ENCODE peak calls at places on chromosomes 5 and 9, in four cellular contexts. V is fibroblast of lung, P is body of pancreas, B is aorta. Q is an unnamed sample.

GRCh38 chr5:97832645-97833296 is 649.7 kb upstream of the RIOK2 start:
- DNase-seq in V (no peak), P (no peak), B (no peak), Q (no peak)

GRCh38 chr9:122463828-122464632 is 13.7 kb downstream of the OR1J1 start:
- DNase-seq in V (no peak), P (no peak), B (no peak), Q (peak; percentile 71)

GRCh38 chr5:100668511-100668910 is 133.3 kb downstream of the FAM174A start:
- DNase-seq in V (peak; percentile 66), P (no peak), B (no peak), Q (no peak)

GRCh38 chr9:109624901-109625300 is 126.8 kb upstream of the PTPN3 start:
- DNase-seq in V (no peak), P (no peak), B (no peak), Q (no peak)

GRCh38 chr5:53929596-53929995 is 369.2 kb downstream of the NDUFS4 start:
- DNase-seq in V (no peak), P (no peak), B (no peak), Q (no peak)

GRCh38 chr5:9529041-9529480 is 16.8 kb downstream of the SEMA5A start:
- DNase-seq in V (no peak), P (peak; percentile 47), B (no peak), Q (no peak)

GRCh38 chr5:80937591-80937990 is 22.6 kb upstream of the RASGRF2 start:
- DNase-seq in V (peak; percentile 27), P (no peak), B (no peak), Q (peak; percentile 32)

GRCh38 chr5:64158827-64159226 is 6.8 kb upstream of the RNF180 start:
- DNase-seq in V (peak; percentile 0), P (no peak), B (no peak), Q (no peak)

GRCh38 chr5:33231935-33232334 is 208.8 kb upstream of the TARS1 start:
- DNase-seq in V (peak; percentile 41), P (no peak), B (no peak), Q (no peak)

GRCh38 chr5:180389252-180390101 is 36.3 kb upstream of the GFPT2 start:
- DNase-seq in V (no peak), P (no peak), B (peak; percentile 49), Q (no peak)

GRCh38 chr9:115952667-115953316 is 200.8 kb upstream of the PAPPA start:
- DNase-seq in V (peak; percentile 82), P (no peak), B (no peak), Q (no peak)

GRCh38 chr9:123046796-123047195 is 13.3 kb downstream of the GPR21 start:
- DNase-seq in V (no peak), P (no peak), B (no peak), Q (no peak)

GRCh38 chr5:174413520-174414314 is 310.7 kb upstream of the MSX2 start:
- DNase-seq in V (peak; percentile 97), P (no peak), B (no peak), Q (peak; percentile 13)

GRCh38 chr9:22052376-22052945 is 43.4 kb upstream of the CDKN2B start:
- DNase-seq in V (peak; percentile 100), P (no peak), B (no peak), Q (peak; percentile 92)

DNA sequence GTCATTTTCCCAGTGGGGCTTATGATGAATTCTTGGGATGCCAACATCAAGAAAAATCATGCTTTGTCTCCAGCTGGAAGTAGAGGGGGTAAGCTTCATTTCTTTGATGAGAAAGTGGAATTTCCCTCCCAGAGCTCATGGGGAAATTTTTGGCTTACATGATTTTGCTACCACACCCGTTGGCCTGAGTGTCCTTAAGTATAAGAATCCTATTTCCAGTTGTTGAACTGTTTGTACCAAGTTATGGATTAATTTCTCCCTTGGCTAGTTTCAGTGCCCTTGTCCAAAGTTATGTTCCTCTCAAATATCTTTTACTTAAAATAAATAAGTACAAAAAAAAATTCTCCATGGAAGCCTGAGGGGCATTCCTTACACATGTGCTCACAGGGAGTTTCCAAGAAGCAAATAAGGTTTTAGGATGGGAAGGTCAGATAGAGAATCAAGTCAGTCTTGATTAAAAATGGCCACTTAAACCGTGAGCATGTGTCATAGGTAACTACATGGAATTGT is 82.3 kb downstream of the PTCD2 start:
- DNase-seq in V (peak; percentile 69), P (no peak), B (no peak), Q (no peak)
- H3K27ac ChIP-seq in V (no peak overlapping the region), P (no peak overlapping the region), B (peak overlapping the region; percentile 96), Q (peak overlapping the region; percentile 7)

DNA sequence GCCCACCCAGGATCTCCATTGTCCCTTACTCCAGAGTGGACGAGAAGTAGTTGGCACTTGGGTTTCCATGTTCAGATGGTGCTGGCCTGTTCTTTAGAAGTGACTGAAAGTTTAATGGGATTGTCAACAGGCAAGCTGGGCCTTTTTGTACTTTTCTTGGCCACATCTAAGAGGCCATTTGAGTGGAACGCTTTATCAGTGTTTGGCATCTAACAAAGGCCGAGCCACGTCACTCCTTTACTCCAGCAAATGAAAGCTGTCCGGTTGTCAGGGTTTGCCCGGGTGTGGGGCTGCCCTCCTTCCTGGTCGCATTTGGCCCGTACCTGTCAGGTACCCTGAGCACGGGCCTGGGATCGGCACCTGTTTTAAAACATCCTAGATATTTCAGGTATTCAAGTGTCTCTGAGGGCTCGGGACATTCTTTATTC is 71.5 kb downstream of the RCL1 start:
- DNase-seq in V (no peak), P (no peak), B (no peak), Q (no peak)
- H3K4me3 ChIP-seq in V (no peak overlapping the region), P (no peak overlapping the region), B (no peak overlapping the region), Q (no peak overlapping the region)

GRCh38 chr5:95955996-95956899 is 5.4 kb downstream of the ELL2 start:
- DNase-seq in V (peak; percentile 66), P (no peak), B (no peak), Q (no peak)
- H3K4me1 ChIP-seq in V (peaks cover 3% of the 10 kb centered on the region), P (peaks cover 63% of the 10 kb centered on the region), B (peaks cover 6% of the 10 kb centered on the region), Q (peaks cover 2% of the 10 kb centered on the region)

DNA sequence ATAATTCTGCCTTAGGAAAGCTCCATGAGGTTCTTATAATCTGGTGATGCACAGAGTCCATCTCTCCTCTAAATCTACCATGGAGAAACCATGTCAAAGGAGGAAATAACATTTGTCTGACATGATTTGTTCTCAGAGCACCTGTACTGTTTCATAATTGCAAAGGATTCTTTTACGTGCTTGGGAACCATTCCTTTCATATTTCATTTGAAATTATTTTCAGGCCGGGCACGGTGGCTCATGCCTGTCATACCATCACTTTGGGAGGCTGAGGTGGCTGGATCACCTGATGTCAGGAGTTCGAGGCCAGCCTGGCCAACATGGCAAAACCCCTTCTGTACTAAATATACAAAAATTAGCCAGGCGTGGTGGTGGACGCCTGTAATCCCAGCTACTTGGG is 65.4 kb downstream of the UGCG start:
- DNase-seq in V (peak; percentile 22), P (no peak), B (no peak), Q (no peak)
- H3K27ac ChIP-seq in V (peak overlapping the region; percentile 94), P (peak overlapping the region; percentile 68), B (no peak overlapping the region), Q (peak overlapping the region; percentile 67)

DNA sequence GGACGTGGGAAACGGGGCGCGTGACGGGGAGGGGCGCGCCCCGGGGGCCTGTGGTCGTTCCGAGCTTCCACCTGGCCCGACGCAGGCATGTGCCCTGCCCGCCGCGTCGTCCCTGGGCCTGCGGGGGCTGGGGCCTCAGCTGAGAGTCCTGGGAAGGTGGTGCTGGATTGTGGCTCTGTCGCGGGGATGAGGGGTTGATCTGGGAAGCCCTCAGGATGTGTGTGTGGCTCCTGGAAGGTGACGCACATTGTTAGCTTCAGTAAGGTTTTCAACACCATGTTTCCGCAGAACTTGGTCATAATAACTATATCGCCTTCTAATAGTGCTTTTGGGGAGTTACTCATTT is 589.1 kb downstream of the MTRR start:
- DNase-seq in V (peak; percentile 25), P (peak; percentile 15), B (no peak), Q (peak; percentile 21)
- H3K4me3 ChIP-seq in V (peak overlapping the region; percentile 73), P (peak overlapping the region; percentile 69), B (peak overlapping the region; percentile 59), Q (peak overlapping the region; percentile 99)

GRCh38 chr5:1796371-1797108 is 3.1 kb downstream of the MRPL36 start:
- DNase-seq in V (no peak), P (no peak), B (peak; percentile 40), Q (no peak)

GRCh38 chr5:1797109-1797800 is 2.4 kb downstream of the MRPL36 start:
- DNase-seq in V (no peak), P (no peak), B (peak; percentile 38), Q (no peak)

GRCh38 chr5:1799110-1799601 is 481 bp downstream of the MRPL36 start:
- DNase-seq in V (peak; percentile 16), P (no peak), B (no peak), Q (no peak)

GRCh38 chr5:1795931-1796330 is 3.7 kb downstream of the MRPL36 start:
- DNase-seq in V (no peak), P (no peak), B (peak; percentile 17), Q (no peak)

GRCh38 chr5:1797855-1798254 is 1.8 kb downstream of the MRPL36 start:
- DNase-seq in V (no peak), P (no peak), B (peak; percentile 25), Q (no peak)
- H3K4me1 ChIP-seq in V (peaks cover 12% of the 10 kb centered on the region), P (peaks cover 29% of the 10 kb centered on the region), B (no peaks in the 10 kb centered on the region), Q (peaks cover 9% of the 10 kb centered on the region)

GRCh38 chr9:81724242-81724889 is 35.0 kb upstream of the TLE1 start:
- DNase-seq in V (peak; percentile 50), P (no peak), B (no peak), Q (peak; percentile 76)
- H3K27ac ChIP-seq in V (no peak overlapping the region), P (peak overlapping the region; percentile 38), B (no peak overlapping the region), Q (peak overlapping the region; percentile 10)

DNA sequence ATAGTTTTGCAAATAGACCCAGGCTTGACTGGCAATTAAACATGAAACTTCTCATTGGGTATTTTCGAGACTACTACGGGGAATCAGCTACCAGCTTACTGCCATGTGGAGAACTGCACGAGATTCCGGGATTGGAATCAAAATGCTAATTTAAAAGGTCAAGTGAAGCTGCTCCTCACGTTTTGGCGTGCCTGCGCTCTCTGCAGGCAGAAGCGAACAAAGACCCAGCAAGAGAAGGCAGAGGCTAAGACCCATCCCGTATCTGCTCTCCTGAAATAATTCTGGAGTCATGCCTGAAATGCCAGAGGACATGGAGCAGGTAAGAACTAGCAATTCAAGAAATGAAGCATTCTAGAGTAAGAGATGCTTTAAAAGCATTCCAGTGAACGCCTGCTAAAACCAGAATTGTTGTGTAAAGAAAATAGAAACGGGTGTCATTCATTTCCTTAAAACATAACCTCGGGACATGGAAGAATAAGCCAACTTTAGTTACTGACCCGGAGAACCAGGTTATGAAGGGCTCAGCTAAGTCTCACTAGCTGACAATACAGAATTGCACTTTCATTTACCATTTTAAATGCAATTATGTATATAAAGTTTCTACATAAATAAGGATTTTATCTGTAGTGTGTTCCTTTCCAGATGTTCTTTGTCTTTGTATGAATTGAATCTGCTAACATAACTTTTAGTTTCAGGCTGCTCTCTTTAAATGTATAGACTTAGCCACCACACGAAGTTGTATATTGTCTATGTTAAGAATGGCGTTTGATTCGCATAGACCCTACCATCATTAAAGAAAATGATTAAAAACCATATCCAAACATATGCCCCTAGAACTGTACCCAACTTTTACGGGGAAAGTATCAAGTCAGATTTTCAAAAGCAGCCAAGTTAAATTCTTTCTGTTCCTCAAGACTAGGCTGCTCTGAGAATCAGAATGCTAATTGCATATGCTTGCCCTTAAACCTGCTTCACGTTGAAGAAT is 2.0 kb upstream of the MAT2B start:
- DNase-seq in V (peak; percentile 72), P (peak; percentile 50), B (peak; percentile 62), Q (peak; percentile 81)
- H3K4me3 ChIP-seq in V (peak overlapping the region; percentile 88), P (no peak overlapping the region), B (peak overlapping the region; percentile 83), Q (peak overlapping the region; percentile 92)

DNA sequence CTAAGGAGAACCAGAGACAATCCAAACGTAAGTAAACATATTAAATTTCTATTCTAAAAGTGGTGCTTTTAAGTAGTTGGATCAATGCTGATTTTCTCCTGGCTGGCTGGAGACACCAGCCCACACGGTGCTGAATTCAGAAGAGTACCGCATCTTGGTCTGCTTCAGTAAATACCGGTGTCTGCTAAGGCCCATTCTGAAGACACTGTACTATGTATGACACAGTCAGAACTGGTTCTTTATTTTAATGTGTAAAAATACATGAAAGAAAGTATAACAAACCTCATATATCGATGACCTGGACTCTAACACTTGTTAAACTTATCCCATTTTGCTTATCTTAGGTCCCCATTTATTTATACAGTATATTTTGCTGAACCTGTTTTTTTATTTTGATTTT is 32.8 kb downstream of the RAPGEF1 start:
- DNase-seq in V (no peak), P (no peak), B (no peak), Q (no peak)
- H3K4me1 ChIP-seq in V (peaks cover 18% of the 10 kb centered on the region), P (peaks cover 60% of the 10 kb centered on the region), B (peaks cover 4% of the 10 kb centered on the region), Q (peaks cover 42% of the 10 kb centered on the region)

Q was measured in SJCRH30.